ENCODE peak calls at places on chromosomes 5 and 9, in six cellular contexts. D, R, N, U, B and E are unnamed samples.

GRCh38 chr5:179146277-179146676 is 86.1 kb downstream of the ZNF354C start:
- DNase-seq in D (no peak), R (no peak), N (no peak), U (no peak), B (peak), E (no peak)

GRCh38 chr9:7944521-7945022 is 145.0 kb upstream of the DMAC1 start:
- DNase-seq in D (no peak), R (no peak), N (no peak), U (no peak), B (no peak), E (no peak)

GRCh38 chr9:109968332-109968657 is 188.3 kb downstream of the PALM2AKAP2 start:
- DNase-seq in D (no peak), R (no peak), N (peak), U (no peak), B (no peak), E (no peak)

GRCh38 chr5:151042453-151043093 is 22.2 kb downstream of the GPX3 start:
- DNase-seq in D (no peak), R (no peak), N (no peak), U (no peak), B (no peak), E (no peak)

GRCh38 chr9:121453232-121453892 is 46.3 kb downstream of the GGTA1 start:
- DNase-seq in D (peak), R (peak), N (no peak), U (no peak), B (no peak), E (no peak)

GRCh38 chr9:124498040-124498439 is 9.2 kb downstream of the NR5A1 start:
- DNase-seq in D (no peak), R (no peak), N (no peak), U (no peak), B (no peak), E (no peak)

GRCh38 chr9:126638571-126639132 is 24.9 kb downstream of the LMX1B start:
- DNase-seq in D (no peak), R (no peak), N (no peak), U (no peak), B (no peak), E (peak)

GRCh38 chr9:116030532-116030931 is 123.1 kb upstream of the PAPPA start:
- DNase-seq in D (peak), R (peak), N (peak), U (no peak), B (no peak), E (no peak)

GRCh38 chr9:28234899-28235277 is 661.6 kb upstream of the C9orf72 start:
- DNase-seq in D (peak), R (peak), N (peak), U (no peak), B (no peak), E (no peak)

GRCh38 chr5:43034591-43034968 is 5.5 kb downstream of the ANXA2R start:
- DNase-seq in D (peak), R (peak), N (peak), U (no peak), B (peak), E (peak)

GRCh38 chr9:91557352-91557751 is 133.7 kb upstream of the NFIL3 start:
- DNase-seq in D (no peak), R (no peak), N (peak), U (no peak), B (no peak), E (no peak)

GRCh38 chr5:98201006-98201620 is 572.4 kb upstream of the RGMB start:
- DNase-seq in D (no peak), R (no peak), N (peak), U (no peak), B (no peak), E (no peak)

GRCh38 chr9:37555786-37556185 is 20.4 kb downstream of the FBXO10 start:
- DNase-seq in D (peak), R (peak), N (peak), U (no peak), B (no peak), E (no peak)

GRCh38 chr9:86764230-86765039 is 182.9 kb downstream of the GAS1 start:
- DNase-seq in D (no peak), R (no peak), N (no peak), U (no peak), B (no peak), E (no peak)

GRCh38 chr9:88998506-88998905 is 7.2 kb downstream of the S1PR3 start:
- DNase-seq in D (no peak), R (peak), N (no peak), U (no peak), B (no peak), E (no peak)

GRCh38 chr5:167813381-167813780 is 478.1 kb upstream of the WWC1 start:
- DNase-seq in D (no peak), R (no peak), N (no peak), U (no peak), B (no peak), E (no peak)

GRCh38 chr9:121499427-121500164 is at the start of gene GGTA1:
- DNase-seq in D (peak), R (peak), N (peak), U (peak), B (no peak), E (peak)

GRCh38 chr5:171600736-171601265 is 181.4 kb downstream of the FGF18 start:
- DNase-seq in D (peak), R (peak), N (peak), U (no peak), B (no peak), E (no peak)

GRCh38 chr5:164355267-164355830 is 849.9 kb downstream of the MAT2B start:
- DNase-seq in D (no peak), R (no peak), N (no peak), U (no peak), B (no peak), E (peak)

GRCh38 chr9:92671323-92671722 is 1.4 kb upstream of the IPPK start:
- DNase-seq in D (peak), R (peak), N (peak), U (peak), B (no peak), E (peak)

GRCh38 chr9:137112564-137113384 is 1.8 kb downstream of the DPP7 start:
- DNase-seq in D (no peak), R (no peak), N (no peak), U (no peak), B (peak), E (no peak)
- H3K4me3 ChIP-seq in D (no peak), R (no peak), N (no peak), U (no peak), B (no peak), E (no peak)

DNA sequence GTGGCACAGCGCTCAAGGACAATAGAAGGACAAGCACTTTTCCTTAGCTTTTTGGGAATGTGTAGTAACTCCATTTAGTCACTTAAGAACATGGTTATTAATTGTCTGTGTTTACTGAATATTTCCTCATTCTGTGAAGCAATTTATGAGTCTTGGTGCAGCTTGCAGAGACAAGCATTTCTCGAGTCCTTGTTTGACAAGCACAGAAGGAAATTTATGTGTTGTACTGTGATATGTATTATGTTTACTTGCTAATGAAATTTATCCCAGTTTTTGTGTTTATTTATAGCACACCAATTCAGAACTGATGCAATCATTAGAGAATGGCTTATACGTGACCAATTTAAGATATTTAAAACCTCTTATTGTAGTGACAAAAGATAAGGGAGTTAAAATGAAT is 168.6 kb downstream of the PRELID2 start:
- DNase-seq in D (no peak), R (no peak), N (no peak), U (no peak), B (no peak), E (no peak)
- TF ChIP-seq CTCF in D (no peak), R (no peak), N (no peak), U (no peak), B (no peak), E (no peak)

GRCh38 chr9:132350861-132351315 is 3.9 kb downstream of the SETX start:
- DNase-seq in D (no peak), R (peak), N (peak), U (no peak), B (no peak), E (no peak)
- H3K4me3 ChIP-seq in D (no peak), R (peak), N (no peak), U (peak), B (peak), E (no peak)

DNA sequence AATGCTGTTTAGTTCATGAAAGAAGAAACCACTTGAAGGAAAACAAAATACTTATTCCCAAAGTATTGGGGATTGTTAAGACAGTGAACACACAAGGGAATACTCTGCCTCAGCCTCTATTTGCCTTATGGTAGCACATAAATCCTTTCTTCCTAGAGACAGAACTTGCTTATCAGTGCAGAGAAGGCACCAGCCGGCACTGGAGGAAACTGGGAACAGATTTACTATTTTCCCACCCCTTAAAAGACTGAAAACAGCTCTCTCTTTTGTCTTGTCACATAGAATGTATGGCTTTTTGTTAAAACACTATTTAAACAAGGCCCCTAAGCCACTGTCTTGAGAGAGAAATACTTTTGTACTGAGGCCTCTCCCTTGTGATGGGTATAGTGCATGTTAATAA is 40.7 kb upstream of the EDIL3 start:
- DNase-seq in D (no peak), R (no peak), N (no peak), U (no peak), B (no peak), E (no peak)
- TF ChIP-seq CTCF in D (no peak), R (no peak), N (no peak), U (no peak), B (no peak), E (no peak)